ENCODE peak calls at places on chromosomes 1 and 21, in five cellular contexts. One of them, this sample, is unnamed.

GRCh38 chr1:226581650-226582330 is 33.2 kb downstream of the STUM start:
- DNase-seq in HepG2: no peak
- DNase-seq in K562: no peak
- DNase-seq in H1: no peak
- DNase-seq in GM12878: no peak
- DNase-seq in this sample: no peak

GRCh38 chr1:172609528-172609927 is 49.4 kb upstream of the FASLG start:
- DNase-seq in HepG2: peak
- DNase-seq in K562: peak
- DNase-seq in H1: no peak
- DNase-seq in GM12878: no peak
- DNase-seq in this sample: no peak

GRCh38 chr1:32339363-32339978 is 3.4 kb upstream of the MARCKSL1 start:
- DNase-seq in HepG2: no peak
- DNase-seq in K562: no peak
- DNase-seq in H1: no peak
- DNase-seq in GM12878: no peak
- DNase-seq in this sample: no peak

GRCh38 chr1:227897704-227898438 is 49.9 kb downstream of the WNT9A start:
- DNase-seq in HepG2: no peak
- DNase-seq in K562: no peak
- DNase-seq in H1: peak
- DNase-seq in GM12878: no peak
- DNase-seq in this sample: no peak

GRCh38 chr1:22038036-22038435 is 14.5 kb upstream of the CDC42 start:
- DNase-seq in HepG2: no peak
- DNase-seq in K562: no peak
- DNase-seq in H1: no peak
- DNase-seq in GM12878: no peak
- DNase-seq in this sample: no peak

GRCh38 chr1:116292929-116293725 is 79.9 kb upstream of the ATP1A1 start:
- DNase-seq in HepG2: peak
- DNase-seq in K562: no peak
- DNase-seq in H1: no peak
- DNase-seq in GM12878: no peak
- DNase-seq in this sample: no peak

GRCh38 chr1:240234477-240235225 is 143.0 kb downstream of the FMN2 start:
- DNase-seq in HepG2: no peak
- DNase-seq in K562: no peak
- DNase-seq in H1: no peak
- DNase-seq in GM12878: no peak
- DNase-seq in this sample: no peak

GRCh38 chr1:248858891-248859889 is at the start of gene ZNF692:
- DNase-seq in HepG2: peak
- DNase-seq in K562: peak
- DNase-seq in H1: peak
- DNase-seq in GM12878: peak
- DNase-seq in this sample: peak

GRCh38 chr1:6347641-6348487 is 45.7 kb downstream of the ACOT7 start:
- DNase-seq in HepG2: peak
- DNase-seq in K562: peak
- DNase-seq in H1: peak
- DNase-seq in GM12878: no peak
- DNase-seq in this sample: no peak

DNA sequence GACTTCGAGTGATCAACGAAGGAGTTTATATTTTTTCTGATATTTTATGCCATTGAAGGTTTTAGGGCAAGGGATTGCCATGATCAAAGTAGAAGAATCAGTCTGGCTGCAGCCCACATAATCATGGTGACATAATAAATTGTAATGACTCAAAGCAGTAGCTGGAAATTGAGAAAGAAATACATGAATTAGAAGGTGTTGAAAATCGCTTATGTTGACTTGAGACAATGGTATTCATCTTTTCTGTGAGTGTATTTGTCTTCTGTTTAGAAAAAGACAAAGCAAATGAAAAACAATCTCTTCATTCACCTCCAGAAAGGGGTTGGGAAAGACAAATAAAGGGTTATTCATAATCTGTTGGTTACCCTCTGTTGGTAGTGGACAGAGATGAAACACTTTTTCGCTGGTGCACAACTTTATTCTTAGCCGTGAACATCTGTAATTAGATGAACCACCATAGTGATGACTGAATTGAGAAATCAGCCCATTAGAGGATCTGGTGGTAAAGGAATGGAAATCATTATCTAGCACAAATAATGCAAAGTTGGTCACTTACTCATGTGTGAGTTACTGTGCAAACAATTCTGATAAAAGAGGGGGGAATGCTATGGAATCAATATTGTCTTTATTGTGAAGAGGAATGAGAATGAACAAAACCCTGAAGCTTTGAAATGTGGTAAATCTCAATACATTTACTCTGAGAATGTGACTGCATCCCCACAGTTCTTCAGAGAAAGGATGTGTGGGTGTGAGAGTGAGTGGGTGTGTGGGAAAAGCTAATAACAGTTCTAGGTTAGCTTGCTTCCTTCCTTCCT is 121.8 kb downstream of the NTNG1 start:
- DNase-seq in HepG2: peak
- DNase-seq in K562: no peak
- DNase-seq in H1: no peak
- DNase-seq in GM12878: no peak
- DNase-seq in this sample: no peak
- TF ChIP-seq SRF in HepG2: no peak
- TF ChIP-seq SRF in K562: no peak
- TF ChIP-seq SRF in H1: no peak
- TF ChIP-seq SRF in GM12878: no peak
- TF ChIP-seq SRF in this sample: no peak

DNA sequence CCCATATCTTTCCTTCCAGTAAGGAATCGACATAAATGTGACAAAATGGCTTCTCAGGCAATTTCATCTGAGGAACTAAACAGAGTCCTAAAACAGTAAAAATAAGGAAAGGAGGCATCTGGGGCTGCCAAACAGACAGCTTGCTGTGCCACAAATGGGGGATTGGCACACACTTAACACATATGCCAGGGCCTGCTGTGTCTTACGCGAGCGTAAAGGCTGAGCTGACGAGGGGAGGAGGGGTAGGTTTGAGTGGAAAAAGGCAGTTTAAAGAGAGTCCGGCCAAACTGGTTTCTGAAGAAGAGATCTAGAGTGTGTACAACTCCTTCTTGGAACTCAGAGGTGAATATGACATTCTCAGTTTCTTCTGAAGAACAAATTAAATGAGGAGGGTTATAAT is 244.1 kb upstream of the MAP1LC3C start:
- DNase-seq in HepG2: no peak
- DNase-seq in K562: no peak
- DNase-seq in H1: no peak
- DNase-seq in GM12878: no peak
- DNase-seq in this sample: no peak
- TF ChIP-seq MAX in HepG2: no peak
- TF ChIP-seq MAX in K562: no peak
- TF ChIP-seq MAX in H1: no peak
- TF ChIP-seq MAX in GM12878: no peak
- TF ChIP-seq MAX in this sample: no peak

GRCh38 chr1:47881505-47882442 is 115.4 kb downstream of the TRABD2B start:
- DNase-seq in HepG2: no peak
- DNase-seq in K562: no peak
- DNase-seq in H1: no peak
- DNase-seq in GM12878: no peak
- DNase-seq in this sample: no peak
- TF ChIP-seq SIN3A in HepG2: no peak
- TF ChIP-seq SIN3A in K562: no peak
- TF ChIP-seq SIN3A in H1: no peak
- TF ChIP-seq SIN3A in GM12878: no peak
- TF ChIP-seq SIN3A in this sample: no peak

DNA sequence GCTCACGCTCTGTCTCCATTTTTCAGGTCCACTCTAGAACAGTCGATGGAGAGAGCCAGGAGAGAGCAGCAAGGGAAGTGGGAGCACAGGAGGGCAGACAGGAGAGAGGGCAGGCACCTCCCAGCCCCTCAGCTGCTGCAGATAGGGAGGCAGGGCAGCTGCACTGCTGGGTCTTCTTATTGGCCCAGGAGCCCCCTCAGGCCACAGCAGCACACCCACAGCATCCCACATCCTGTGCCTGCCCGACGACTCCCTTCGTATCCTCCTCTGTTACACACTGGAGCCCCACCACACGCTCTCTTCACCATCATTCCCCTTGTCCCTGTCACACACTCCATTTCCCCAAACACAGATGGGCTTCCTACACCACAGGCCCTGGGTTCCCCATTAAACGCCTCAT is 13.7 kb upstream of the ARTN start:
- DNase-seq in HepG2: no peak
- DNase-seq in K562: no peak
- DNase-seq in H1: no peak
- DNase-seq in GM12878: no peak
- DNase-seq in this sample: no peak
- TF ChIP-seq SRF in HepG2: no peak
- TF ChIP-seq SRF in K562: no peak
- TF ChIP-seq SRF in H1: no peak
- TF ChIP-seq SRF in GM12878: no peak
- TF ChIP-seq SRF in this sample: no peak

GRCh38 chr1:112575154-112575804 is 43.7 kb downstream of the ST7L start:
- DNase-seq in HepG2: no peak
- DNase-seq in K562: peak
- DNase-seq in H1: no peak
- DNase-seq in GM12878: no peak
- DNase-seq in this sample: peak
- TF ChIP-seq MAX in HepG2: no peak
- TF ChIP-seq MAX in K562: no peak
- TF ChIP-seq MAX in H1: no peak
- TF ChIP-seq MAX in GM12878: no peak
- TF ChIP-seq MAX in this sample: no peak

GRCh38 chr21:14270631-14271030 is 54.7 kb downstream of the RBM11 start:
- DNase-seq in HepG2: no peak
- DNase-seq in K562: no peak
- DNase-seq in H1: no peak
- DNase-seq in GM12878: no peak
- DNase-seq in this sample: no peak

GRCh38 chr21:14275806-14276205 is 59.8 kb downstream of the RBM11 start:
- DNase-seq in HepG2: no peak
- DNase-seq in K562: no peak
- DNase-seq in H1: no peak
- DNase-seq in GM12878: no peak
- DNase-seq in this sample: no peak

GRCh38 chr21:14271053-14271452 is 55.1 kb downstream of the RBM11 start:
- DNase-seq in HepG2: no peak
- DNase-seq in K562: peak
- DNase-seq in H1: no peak
- DNase-seq in GM12878: no peak
- DNase-seq in this sample: no peak

DNA sequence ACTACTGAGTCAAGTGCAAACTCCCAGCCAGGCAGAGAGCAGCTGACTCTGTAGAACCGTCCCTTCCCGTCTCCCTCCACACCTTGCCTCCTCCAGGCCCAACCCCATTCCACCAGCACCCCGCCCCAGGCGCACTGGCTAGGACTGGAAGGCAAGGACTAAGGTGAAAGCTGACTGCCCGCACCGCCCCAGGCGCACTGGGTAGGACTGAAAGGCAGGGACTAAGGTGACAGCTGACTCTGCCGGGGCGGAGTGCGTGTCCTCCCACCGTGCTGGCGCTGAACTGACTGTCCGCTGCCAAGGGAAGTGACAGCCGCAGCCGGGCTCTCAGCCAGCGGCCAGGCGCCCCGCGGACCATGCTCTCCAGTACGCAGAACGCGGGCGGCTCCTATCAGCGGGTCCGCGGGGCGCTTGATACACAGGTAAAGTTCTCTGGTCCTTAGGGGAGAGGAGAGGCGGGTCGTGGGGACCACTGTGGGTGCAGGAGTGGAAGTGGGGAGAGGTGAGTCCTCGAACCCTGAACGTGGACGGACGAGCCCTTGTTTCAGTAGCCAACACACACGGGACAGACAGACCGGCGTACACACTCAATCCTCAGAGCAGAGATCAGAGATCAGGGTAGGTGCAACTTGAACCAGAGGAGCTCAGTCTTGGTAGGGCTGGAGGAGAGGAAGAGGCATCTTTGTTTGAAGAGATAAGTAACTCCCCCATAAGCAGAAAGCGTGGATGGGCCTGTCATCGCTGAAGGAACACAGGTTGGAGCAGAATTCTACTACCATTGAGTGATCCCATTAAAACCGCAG is 58.0 kb downstream of the RBM11 start:
- DNase-seq in HepG2: no peak
- DNase-seq in K562: peak
- DNase-seq in H1: peak
- DNase-seq in GM12878: no peak
- DNase-seq in this sample: no peak
- TF ChIP-seq SIN3A in HepG2: no peak
- TF ChIP-seq SIN3A in K562: no peak
- TF ChIP-seq SIN3A in H1: no peak
- TF ChIP-seq SIN3A in GM12878: no peak
- TF ChIP-seq SIN3A in this sample: no peak

DNA sequence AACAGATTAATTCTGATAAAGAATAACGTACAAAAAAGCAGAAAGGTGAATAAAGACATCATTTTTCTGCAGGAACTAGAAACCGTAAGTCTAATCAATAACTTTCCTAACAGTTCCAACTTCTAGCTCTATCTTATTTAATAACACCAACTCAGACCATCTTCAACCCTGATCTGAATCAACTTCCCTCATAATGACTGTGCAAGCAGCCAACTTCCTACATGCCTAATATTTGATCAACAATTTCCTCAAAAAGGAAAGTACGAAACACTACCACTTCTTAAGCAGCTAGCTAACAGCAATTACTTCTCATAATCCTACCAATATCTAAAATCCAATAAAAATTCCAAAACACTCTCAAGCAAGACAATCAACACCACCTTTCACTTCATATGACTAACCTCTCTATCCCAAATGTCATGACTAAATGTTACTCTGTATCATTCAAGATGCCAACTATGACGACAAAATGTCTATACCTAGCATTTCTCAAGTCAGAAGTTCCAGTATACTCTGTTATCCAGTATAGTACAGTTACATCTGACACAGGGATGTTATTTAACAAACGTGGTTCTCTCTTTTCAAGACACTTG is 1.7 kb downstream of the COP1 start:
- DNase-seq in HepG2: no peak
- DNase-seq in K562: no peak
- DNase-seq in H1: no peak
- DNase-seq in GM12878: no peak
- DNase-seq in this sample: no peak
- TF ChIP-seq SRF in HepG2: no peak
- TF ChIP-seq SRF in K562: peak
- TF ChIP-seq SRF in H1: no peak
- TF ChIP-seq SRF in GM12878: no peak
- TF ChIP-seq SRF in this sample: no peak

GRCh38 chr1:235673981-235674380 is 24.4 kb upstream of the GNG4 start:
- DNase-seq in HepG2: no peak
- DNase-seq in K562: no peak
- DNase-seq in H1: no peak
- DNase-seq in GM12878: no peak
- DNase-seq in this sample: no peak
- TF ChIP-seq MAX in HepG2: no peak
- TF ChIP-seq MAX in K562: no peak
- TF ChIP-seq MAX in H1: no peak
- TF ChIP-seq MAX in GM12878: no peak
- TF ChIP-seq MAX in this sample: no peak